ENCODE peak calls at places on chromosomes 5 and 9, in five cellular contexts. Z, E, C, P and O are unnamed samples.

GRCh38 chr5:137122075-137122474 is 377.1 kb downstream of the SPOCK1 start:
- DNase-seq in Z (no peak), E (no peak), C (no peak), P (peak), O (no peak)

GRCh38 chr5:54013556-54014157 is 296.7 kb downstream of the ARL15 start:
- DNase-seq in Z (no peak), E (no peak), C (peak), P (peak), O (no peak)

GRCh38 chr9:88388203-88388885 is at the start of gene SPIN1:
- DNase-seq in Z (peak), E (peak), C (peak), P (peak), O (peak)

GRCh38 chr5:103041071-103041676 is 78.8 kb downstream of the GIN1 start:
- DNase-seq in Z (no peak), E (peak), C (peak), P (peak), O (peak)

GRCh38 chr5:26847041-26847736 is 191.2 kb downstream of the CDH9 start:
- DNase-seq in Z (peak), E (peak), C (no peak), P (no peak), O (no peak)

GRCh38 chr5:160369990-160370712 is at the start of gene C1QTNF2:
- DNase-seq in Z (peak), E (peak), C (no peak), P (peak), O (no peak)

GRCh38 chr5:2131826-2132496 is 249.2 kb upstream of the IRX4 start:
- DNase-seq in Z (no peak), E (no peak), C (no peak), P (no peak), O (no peak)

GRCh38 chr9:135138078-135138855 is 50.8 kb downstream of the OLFM1 start:
- DNase-seq in Z (no peak), E (no peak), C (no peak), P (no peak), O (no peak)

GRCh38 chr5:170413897-170414296 is 24.7 kb upstream of the KCNMB1 start:
- DNase-seq in Z (no peak), E (no peak), C (no peak), P (no peak), O (no peak)

GRCh38 chr5:163915481-163915961 is 410.1 kb downstream of the MAT2B start:
- DNase-seq in Z (peak), E (peak), C (no peak), P (no peak), O (peak)

GRCh38 chr5:6659941-6660684 is 26.9 kb downstream of the SRD5A1 start:
- DNase-seq in Z (no peak), E (no peak), C (no peak), P (no peak), O (peak)
- TF ChIP-seq EZH2phosphoT487 in Z (no peak), E (no peak), C (no peak), P (no peak), O (no peak)

DNA sequence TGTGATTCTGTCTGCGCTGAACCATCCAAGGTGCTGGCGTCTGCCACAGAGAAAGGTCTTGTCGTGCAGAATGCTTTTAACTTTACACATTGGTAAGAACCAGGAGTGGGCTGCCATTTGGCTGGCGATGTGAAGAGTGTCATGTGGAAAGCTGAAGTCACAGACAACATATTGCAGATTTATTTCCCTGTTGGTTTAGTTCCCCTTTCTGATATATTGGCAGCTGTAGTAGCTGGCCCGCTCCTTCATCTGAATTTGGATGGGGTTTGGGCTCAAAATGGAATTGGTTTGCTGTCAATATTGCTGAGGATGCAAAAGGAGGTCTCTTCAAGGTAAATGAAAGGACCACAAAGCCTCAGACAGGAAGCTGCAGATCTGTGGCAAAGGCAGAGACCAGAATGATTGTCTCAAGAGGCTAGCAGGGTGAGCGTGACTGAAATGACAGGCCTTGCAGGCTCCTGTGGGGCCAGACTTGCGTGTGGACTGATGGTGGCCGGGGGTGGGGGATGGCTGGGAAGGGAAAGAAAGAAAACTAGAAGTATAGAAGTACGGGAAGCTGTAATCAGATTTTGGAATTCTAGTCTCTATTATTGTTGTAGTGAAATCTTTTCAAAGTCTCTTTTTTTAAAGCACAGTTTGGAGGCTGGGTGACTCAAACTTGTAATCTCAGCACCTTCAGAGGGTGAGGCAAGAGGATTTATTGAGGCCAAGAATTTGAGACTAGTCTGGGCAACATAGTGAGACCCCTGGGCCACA is 25.1 kb upstream of the CD180 start:
- DNase-seq in Z (no peak), E (no peak), C (no peak), P (no peak), O (no peak)
- TF ChIP-seq EZH2phosphoT487 in Z (no peak), E (no peak), C (no peak), P (no peak), O (no peak)

GRCh38 chr9:94034511-94034910 is 49.8 kb upstream of the PTPDC1 start:
- DNase-seq in Z (no peak), E (no peak), C (no peak), P (no peak), O (no peak)

GRCh38 chr9:94031946-94032345 is 52.3 kb upstream of the PTPDC1 start:
- DNase-seq in Z (no peak), E (no peak), C (no peak), P (peak), O (no peak)

GRCh38 chr9:94030318-94031179 is 53.7 kb upstream of the PTPDC1 start:
- DNase-seq in Z (peak), E (peak), C (peak), P (peak), O (peak)

GRCh38 chr9:94031380-94031779 is 52.9 kb upstream of the PTPDC1 start:
- DNase-seq in Z (no peak), E (no peak), C (no peak), P (peak), O (no peak)

DNA sequence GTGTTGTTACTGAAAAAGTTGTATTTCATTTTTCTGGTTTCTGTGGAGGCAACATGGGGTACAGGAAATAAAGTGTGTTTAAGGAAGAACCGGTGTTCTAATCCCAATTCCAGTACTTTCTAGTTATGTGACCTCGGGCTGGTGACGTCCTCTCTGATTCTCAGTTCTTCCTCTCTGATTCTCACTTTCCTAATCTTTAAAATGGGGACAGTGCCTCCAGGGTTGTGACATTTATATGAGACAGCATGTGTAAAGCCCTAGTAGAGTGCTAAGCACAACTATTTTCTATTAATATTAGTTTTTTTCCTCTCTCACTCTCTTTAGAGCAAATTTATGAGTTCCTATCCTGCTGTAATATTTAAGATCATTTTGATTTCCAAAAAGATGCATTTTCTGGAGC is 50.9 kb upstream of the PTPDC1 start:
- DNase-seq in Z (no peak), E (no peak), C (no peak), P (no peak), O (no peak)
- TF ChIP-seq EZH2phosphoT487 in Z (no peak), E (no peak), C (no peak), P (no peak), O (no peak)

GRCh38 chr9:117340422-117340821 is 74.4 kb downstream of the ASTN2 start:
- DNase-seq in Z (no peak), E (no peak), C (no peak), P (no peak), O (no peak)

GRCh38 chr9:117341161-117341560 is 73.7 kb downstream of the ASTN2 start:
- DNase-seq in Z (no peak), E (no peak), C (no peak), P (no peak), O (no peak)

GRCh38 chr9:117344892-117345660 is 69.8 kb downstream of the ASTN2 start:
- DNase-seq in Z (peak), E (peak), C (no peak), P (no peak), O (no peak)

GRCh38 chr9:117343416-117343815 is 71.4 kb downstream of the ASTN2 start:
- DNase-seq in Z (no peak), E (no peak), C (no peak), P (peak), O (no peak)
- TF ChIP-seq EZH2phosphoT487 in Z (no peak), E (no peak), C (no peak), P (no peak), O (no peak)

DNA sequence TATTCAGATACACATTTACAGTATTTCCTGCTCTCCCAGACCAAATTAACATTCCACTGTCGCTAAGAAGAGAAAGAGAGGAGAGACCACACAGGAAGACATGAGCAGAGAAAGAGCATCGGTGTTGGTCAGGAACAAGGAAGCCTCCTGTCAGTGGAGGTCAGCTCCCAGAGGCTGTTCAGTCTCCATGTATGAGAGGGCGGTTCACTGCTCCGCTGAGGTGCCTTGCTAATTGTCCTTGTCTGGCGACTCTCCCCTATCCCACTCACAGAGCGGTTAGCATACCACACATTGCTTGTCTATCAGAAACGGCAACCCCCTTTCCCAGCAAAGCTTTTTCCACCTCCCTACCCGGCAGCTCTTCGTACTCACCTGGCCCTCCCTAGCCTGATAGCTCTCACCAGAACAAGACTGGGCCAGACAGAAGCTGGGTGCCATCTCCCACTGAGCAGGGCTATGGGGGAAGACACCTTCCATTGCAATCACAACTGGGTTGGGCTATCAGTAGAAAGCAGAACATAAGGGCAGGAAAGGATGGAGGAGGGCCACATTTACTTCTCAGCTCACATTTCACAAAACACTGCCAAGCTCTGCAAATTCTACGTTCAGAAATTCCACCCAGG is 58.6 kb upstream of the LMNB1 start:
- DNase-seq in Z (peak), E (peak), C (no peak), P (no peak), O (no peak)
- TF ChIP-seq EZH2phosphoT487 in Z (no peak), E (no peak), C (no peak), P (no peak), O (no peak)

DNA sequence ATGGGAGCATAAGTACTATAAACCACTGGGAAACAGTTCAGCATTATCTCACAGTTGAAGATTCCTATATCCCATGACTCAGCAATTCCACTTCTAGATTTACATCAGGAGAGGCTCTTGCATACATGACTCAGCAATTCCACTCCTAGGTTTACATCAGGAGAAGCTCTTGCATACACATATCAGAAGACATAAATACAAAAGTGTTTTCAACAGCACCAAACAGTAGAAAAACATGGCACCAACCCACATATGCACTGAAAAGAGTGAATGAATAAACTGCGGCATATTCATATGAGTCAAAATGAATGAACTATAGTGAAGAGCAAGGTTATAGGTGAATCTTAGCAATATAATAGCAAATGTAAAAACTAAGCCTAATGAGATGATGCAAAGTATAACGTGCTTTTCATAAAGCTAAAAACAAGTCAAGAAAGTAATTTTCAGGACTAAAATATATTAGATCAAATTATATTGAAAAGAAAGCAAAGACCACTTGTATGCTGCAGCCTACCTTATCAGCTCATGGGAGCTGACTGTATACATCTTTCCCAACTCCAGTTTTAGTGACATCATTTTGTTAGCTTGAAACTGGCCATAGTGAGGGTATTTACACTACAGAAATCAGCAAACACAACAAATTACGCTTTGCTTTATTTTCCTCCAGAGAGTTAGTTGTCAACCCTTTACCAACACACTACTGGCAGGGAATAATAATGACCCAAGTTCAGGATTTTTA is 95.8 kb downstream of the ANKRD18B start:
- DNase-seq in Z (no peak), E (peak), C (peak), P (peak), O (no peak)
- TF ChIP-seq EZH2phosphoT487 in Z (no peak), E (no peak), C (no peak), P (no peak), O (no peak)

GRCh38 chr5:100726116-100726515 is 177.0 kb downstream of the ST8SIA4 start:
- DNase-seq in Z (no peak), E (no peak), C (no peak), P (no peak), O (no peak)

DNA sequence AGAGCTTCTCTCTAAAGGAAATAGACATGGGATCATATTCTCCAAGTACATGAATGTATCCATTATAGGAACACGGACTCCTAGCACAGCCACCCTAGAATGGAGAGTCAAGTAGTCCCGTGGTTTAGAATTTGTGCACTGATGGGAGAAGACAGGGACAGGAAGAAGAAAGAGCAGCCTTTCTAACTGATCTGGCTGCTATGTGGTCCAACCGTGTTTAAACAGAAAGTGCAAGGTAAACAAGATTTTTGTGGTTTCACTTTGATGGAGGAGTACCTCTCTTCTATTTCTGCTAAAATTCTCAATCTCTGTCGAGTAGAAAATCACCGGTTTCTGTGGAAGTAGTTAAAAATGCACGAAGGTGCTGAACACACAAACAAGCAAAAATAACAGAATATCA is 171.3 kb downstream of the ST8SIA4 start:
- DNase-seq in Z (no peak), E (no peak), C (no peak), P (no peak), O (peak)
- TF ChIP-seq EZH2phosphoT487 in Z (no peak), E (no peak), C (no peak), P (no peak), O (no peak)